ENCODE peak calls at places on chromosomes 1 and 21, in five cellular contexts. X, F, A, V and I are unnamed samples.

GRCh38 chr1:168281603-168282002 is 926 bp downstream of the TBX19 start:
- DNase-seq in X (no peak), F (no peak), A (no peak), V (no peak), I (no peak)

GRCh38 chr1:89705901-89706699 is 73.2 kb downstream of the LRRC8C start:
- DNase-seq in X (no peak), F (no peak), A (no peak), V (no peak), I (no peak)

GRCh38 chr1:18413906-18414305 is 66.8 kb upstream of the KLHDC7A start:
- DNase-seq in X (no peak), F (no peak), A (no peak), V (no peak), I (no peak)

GRCh38 chr1:200179126-200179780 is 151.7 kb downstream of the NR5A2 start:
- DNase-seq in X (no peak), F (no peak), A (peak; percentile 78), V (no peak), I (no peak)

GRCh38 chr1:109764561-109765482 is 1.1 kb upstream of the EPS8L3 start:
- DNase-seq in X (no peak), F (peak; percentile 3), A (no peak), V (no peak), I (no peak)

GRCh38 chr1:3652538-3653285 is 396 bp downstream of the TP73 start:
- DNase-seq in X (no peak), F (peak; percentile 60), A (no peak), V (no peak), I (no peak)

GRCh38 chr1:38085666-38086305 is 39.2 kb upstream of the POU3F1 start:
- DNase-seq in X (no peak), F (no peak), A (no peak), V (no peak), I (no peak)

GRCh38 chr1:94927405-94928175 is 680 bp upstream of the CNN3 start:
- DNase-seq in X (no peak), F (no peak), A (peak; percentile 65), V (no peak), I (no peak)

GRCh38 chr1:32500387-32501209 is 35.7 kb downstream of the ZBTB8B start:
- DNase-seq in X (peak; percentile 72), F (peak; percentile 77), A (peak; percentile 54), V (no peak), I (peak; percentile 83)

GRCh38 chr1:20439282-20439681 is 46.7 kb downstream of the CAMK2N1 start:
- DNase-seq in X (no peak), F (no peak), A (peak; percentile 48), V (no peak), I (no peak)

GRCh38 chr1:3746389-3746783 is 5.9 kb upstream of the CCDC27 start:
- DNase-seq in X (no peak), F (no peak), A (no peak), V (no peak), I (no peak)

GRCh38 chr1:66247415-66248208 is 286.3 kb upstream of the SGIP1 start:
- DNase-seq in X (no peak), F (no peak), A (no peak), V (no peak), I (peak; percentile 23)

GRCh38 chr1:155272466-155273133 is 704 bp downstream of the CLK2 start:
- DNase-seq in X (peak; percentile 77), F (no peak), A (peak; percentile 68), V (no peak), I (no peak)

GRCh38 chr21:38965910-38966504 is 160.3 kb downstream of the ETS2 start:
- DNase-seq in X (peak; percentile 43), F (no peak), A (no peak), V (no peak), I (no peak)

GRCh38 chr1:190679032-190679431 is 201.4 kb upstream of the BRINP3 start:
- DNase-seq in X (no peak), F (no peak), A (no peak), V (no peak), I (no peak)

GRCh38 chr1:109269212-109269980 is 13.5 kb downstream of the PSRC1 start:
- DNase-seq in X (no peak), F (no peak), A (no peak), V (no peak), I (no peak)

GRCh38 chr1:239951518-239952130 is 140.1 kb upstream of the FMN2 start:
- DNase-seq in X (peak; percentile 56), F (peak; percentile 71), A (peak; percentile 83), V (no peak), I (peak; percentile 60)

GRCh38 chr1:48493031-48493430 is 21.0 kb upstream of the SPATA6 start:
- DNase-seq in X (no peak), F (no peak), A (no peak), V (no peak), I (no peak)

GRCh38 chr1:109391161-109391556 is 6.6 kb downstream of the SORT1 start:
- DNase-seq in X (no peak), F (no peak), A (peak; percentile 61), V (no peak), I (no peak)

GRCh38 chr1:30911061-30911954 is 2.8 kb upstream of the SDC3 start:
- DNase-seq in X (peak; percentile 74), F (peak; percentile 92), A (peak; percentile 81), V (peak; percentile 25), I (peak; percentile 81)
- TF ChIP-seq CTCF in X (peak; percentile 76), F (peak; percentile 52), A (peak; percentile 89), V (peak; percentile 70), I (peak; percentile 73)

GRCh38 chr1:53485478-53486394 is 26.5 kb downstream of the DMRTB1 start:
- DNase-seq in X (peak; percentile 80), F (peak; percentile 94), A (peak; percentile 83), V (no peak), I (peak; percentile 88)
- TF ChIP-seq CTCF in X (peak; percentile 72), F (peak; percentile 88), A (peak; percentile 90), V (peak; percentile 58), I (peak; percentile 69)

DNA sequence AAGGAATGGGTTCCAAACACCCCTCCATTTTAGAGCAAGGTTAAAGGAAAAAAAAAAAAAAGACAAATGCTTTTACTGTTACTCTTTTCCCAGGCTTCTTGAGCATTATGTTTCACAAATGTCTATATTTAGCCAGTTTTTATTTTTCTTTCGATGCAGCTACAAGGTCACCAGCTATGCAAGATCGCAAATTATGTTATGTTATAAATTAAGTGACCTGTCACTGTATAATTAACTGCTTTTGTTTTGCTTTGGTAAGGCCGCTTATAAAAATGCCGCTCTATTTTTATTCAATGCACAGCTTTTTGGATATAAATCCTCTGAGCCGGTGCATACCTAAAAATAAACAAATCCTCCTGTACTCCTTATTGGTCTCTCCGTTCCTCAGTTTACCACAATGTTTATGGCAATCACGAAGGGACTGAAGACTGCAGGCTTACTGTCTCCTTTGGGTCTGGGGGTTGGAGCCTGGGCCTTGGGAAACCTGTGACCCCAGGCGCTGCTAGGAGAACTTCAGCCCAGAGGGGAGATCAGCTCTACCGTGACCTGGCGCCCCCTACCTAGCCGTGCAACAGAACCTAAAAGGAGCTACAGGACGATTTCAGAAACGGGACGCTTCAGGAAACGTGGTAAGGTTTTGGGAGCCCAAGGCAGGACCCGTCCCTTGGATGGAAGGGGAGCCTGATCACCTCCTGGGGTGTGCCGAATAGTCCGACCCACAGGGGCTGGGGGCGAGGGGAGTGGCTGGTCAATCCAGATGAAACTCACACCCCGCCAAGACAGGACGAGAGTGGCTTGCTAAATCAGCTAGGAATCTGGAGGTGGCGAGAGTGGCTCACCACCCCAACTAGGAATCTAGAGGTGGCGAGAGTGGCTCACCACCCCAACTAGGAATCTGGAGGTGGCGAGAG is 101.2 kb upstream of the CD55 start:
- DNase-seq in X (no peak), F (no peak), A (no peak), V (no peak), I (no peak)
- TF ChIP-seq CTCF in X (no peak), F (no peak), A (no peak), V (no peak), I (no peak)

GRCh38 chr1:85259118-85259865 is at the start of gene C1orf52:
- DNase-seq in X (peak; percentile 56), F (peak; percentile 99), A (peak; percentile 89), V (peak; percentile 62), I (peak; percentile 94)
- TF ChIP-seq CTCF in X (peak; percentile 78), F (peak; percentile 99), A (peak; percentile 93), V (peak; percentile 98), I (peak; percentile 92)

DNA sequence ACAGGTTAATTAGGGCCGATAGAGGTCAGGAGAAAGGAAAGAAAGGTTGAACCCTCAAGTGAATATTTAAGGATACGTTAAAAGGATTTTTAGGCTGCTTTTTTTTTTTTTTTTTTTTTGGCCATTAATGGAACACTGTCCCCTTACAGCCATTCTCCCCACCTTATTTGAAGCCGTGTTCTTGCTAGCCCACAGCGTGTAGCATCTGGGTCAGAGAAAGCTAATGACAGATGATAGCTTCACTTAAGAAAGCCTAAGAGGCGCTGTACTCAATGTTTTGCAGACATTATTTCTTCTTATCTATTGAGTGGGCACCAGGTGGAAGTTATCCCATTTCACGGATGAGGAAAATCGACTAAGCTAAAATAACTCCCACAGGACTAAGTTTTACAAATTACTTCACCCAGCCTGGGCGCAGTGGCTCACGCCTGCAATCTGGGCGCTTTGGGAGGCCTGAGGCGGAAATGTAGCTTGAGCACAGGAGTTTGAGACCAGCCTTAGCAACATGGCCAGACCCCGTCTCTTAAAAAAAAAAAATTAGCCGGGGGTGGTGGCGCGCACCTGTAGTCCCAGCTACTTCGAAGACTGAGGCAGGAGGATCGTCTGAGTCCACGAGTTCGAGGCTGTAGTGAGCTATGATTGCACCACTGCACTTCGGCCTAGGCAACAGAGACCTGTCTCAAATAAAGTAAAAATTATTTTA is 967 bp upstream of the PHTF1 start:
- DNase-seq in X (no peak), F (no peak), A (no peak), V (no peak), I (no peak)
- TF ChIP-seq CTCF in X (no peak), F (no peak), A (no peak), V (no peak), I (no peak)

GRCh38 chr1:103265551-103265950 is 157.2 kb upstream of the COL11A1 start:
- DNase-seq in X (no peak), F (no peak), A (no peak), V (no peak), I (no peak)

GRCh38 chr1:103273106-103273505 is 164.8 kb upstream of the COL11A1 start:
- DNase-seq in X (no peak), F (no peak), A (no peak), V (no peak), I (no peak)

GRCh38 chr1:103267271-103267670 is 158.9 kb upstream of the COL11A1 start:
- DNase-seq in X (no peak), F (no peak), A (no peak), V (no peak), I (no peak)

GRCh38 chr1:103266036-103266435 is 157.7 kb upstream of the COL11A1 start:
- DNase-seq in X (no peak), F (no peak), A (peak; percentile 7), V (no peak), I (no peak)

GRCh38 chr1:103267893-103268292 is 159.6 kb upstream of the COL11A1 start:
- DNase-seq in X (no peak), F (no peak), A (no peak), V (no peak), I (no peak)
- TF ChIP-seq CTCF in X (no peak), F (no peak), A (no peak), V (no peak), I (no peak)

GRCh38 chr1:17369466-17369865 is 2.5 kb upstream of the PADI6 start:
- DNase-seq in X (no peak), F (no peak), A (no peak), V (no peak), I (no peak)
- TF ChIP-seq CTCF in X (no peak), F (no peak), A (no peak), V (no peak), I (no peak)